ENCODE peak calls at places on chromosomes 5 and 9, in four cellular contexts. J is KG1, H is right cardiac atrium, Q is T47D. I is an unnamed sample.

GRCh38 chr9:33620738-33621439 is 96.8 kb downstream of the ANKRD18B start:
- DNase-seq in J (no peak), H (no peak), Q (no peak), I (peak; percentile 80)

GRCh38 chr5:168608821-168609220 is 29.7 kb upstream of the PANK3 start:
- DNase-seq in J (no peak), H (no peak), Q (no peak), I (no peak)

GRCh38 chr5:73103885-73104284 is 16.5 kb upstream of the TMEM171 start:
- DNase-seq in J (no peak), H (no peak), Q (no peak), I (no peak)

GRCh38 chr9:14148501-14149103 is 165.3 kb downstream of the NFIB start:
- DNase-seq in J (no peak), H (no peak), Q (no peak), I (no peak)

GRCh38 chr5:168724227-168724626 is 145.1 kb upstream of the PANK3 start:
- DNase-seq in J (no peak), H (no peak), Q (no peak), I (no peak)

GRCh38 chr5:30839956-30840355 is 353.5 kb upstream of the CDH6 start:
- DNase-seq in J (no peak), H (no peak), Q (no peak), I (no peak)

GRCh38 chr9:123416171-123416570 is 60.2 kb downstream of the CRB2 start:
- DNase-seq in J (no peak), H (no peak), Q (no peak), I (no peak)

GRCh38 chr9:1707291-1707690 is 307.9 kb upstream of the SMARCA2 start:
- DNase-seq in J (no peak), H (no peak), Q (no peak), I (peak; percentile 7)

GRCh38 chr5:169956756-169957155 is 23.5 kb downstream of the INSYN2B start:
- DNase-seq in J (no peak), H (no peak), Q (no peak), I (no peak)

GRCh38 chr9:75152416-75152815 is 64.1 kb downstream of the OSTF1 start:
- DNase-seq in J (no peak), H (no peak), Q (no peak), I (no peak)

GRCh38 chr9:73219985-73220626 is 68.4 kb downstream of the ANXA1 start:
- DNase-seq in J (no peak), H (peak; percentile 13), Q (no peak), I (peak; percentile 40)

GRCh38 chr9:17930091-17930490 is 351.2 kb downstream of the SH3GL2 start:
- DNase-seq in J (no peak), H (no peak), Q (no peak), I (no peak)

GRCh38 chr5:7886849-7887460 is 18.0 kb downstream of the MTRR start:
- DNase-seq in J (no peak), H (no peak), Q (peak; percentile 15), I (peak; percentile 58)

GRCh38 chr5:141771031-141771430 is 89.0 kb upstream of the ARAP3 start:
- DNase-seq in J (no peak), H (no peak), Q (no peak), I (peak; percentile 12)

GRCh38 chr9:122580360-122580759 is 2.8 kb downstream of the OR1L8 start:
- DNase-seq in J (no peak), H (no peak), Q (no peak), I (peak; percentile 32)